ENCODE peak calls at places on chromosomes 13 and 19, in nine cellular contexts. B is left ventricle myocardium inferior; X is uterus; D is AG04450; L is colonic mucosa; V is fibroblast of lung; S is CD8-positive, alpha-beta memory T cell; M is upper lobe of right lung; C is K562. K is an unnamed sample.

GRCh38 chr13:27679896-27680295 is 58.2 kb downstream of the POLR1D start:
- DNase-seq in M (no peak), L (no peak), X (no peak), S (no peak), V (no peak), D (no peak), B (no peak), C (no peak), K (no peak)

GRCh38 chr19:34838753-34839431 is 65.9 kb upstream of the ZNF599 start:
- DNase-seq in S (no peak), D (no peak), X (no peak), L (peak; percentile 45), V (peak; percentile 1), B (no peak), C (no peak), M (no peak), K (no peak)

GRCh38 chr19:19209372-19209771 is 2.4 kb upstream of the NCAN start:
- DNase-seq in D (no peak), C (no peak), V (no peak), S (no peak), L (no peak), M (no peak), B (no peak), X (no peak), K (no peak)

GRCh38 chr13:21625366-21625765 is 21.4 kb upstream of the MICU2 start:
- DNase-seq in D (no peak), V (peak; percentile 51), L (peak; percentile 29), X (no peak), M (no peak), C (no peak), S (no peak), B (no peak), K (no peak)

GRCh38 chr19:52648336-52648990 is 10.3 kb upstream of the ZNF83 start:
- DNase-seq in L (no peak), C (no peak), B (no peak), X (no peak), S (no peak), D (no peak), V (peak; percentile 30), M (no peak), K (no peak)

GRCh38 chr13:50104493-50104892 is 89.2 kb downstream of the KCNRG start:
- DNase-seq in V (no peak), L (no peak), C (no peak), X (no peak), M (no peak), D (no peak), S (no peak), B (no peak), K (no peak)

GRCh38 chr13:20193142-20193923 is 595 bp upstream of the GJB2 start:
- DNase-seq in V (no peak), M (no peak), L (no peak), S (no peak), B (no peak), D (no peak), X (no peak), C (no peak), K (no peak)

GRCh38 chr13:91493442-91493841 is 95.0 kb downstream of the GPC5 start:
- DNase-seq in C (no peak), D (no peak), L (no peak), V (no peak), B (no peak), M (no peak), S (no peak), X (no peak), K (no peak)

GRCh38 chr13:21894703-21895699 is 224.1 kb downstream of the FGF9 start:
- DNase-seq in M (no peak), V (no peak), L (no peak), C (no peak), S (no peak), X (no peak), D (no peak), B (no peak), K (no peak)

GRCh38 chr19:3467437-3468198 is 12.7 kb downstream of the SMIM24 start:
- DNase-seq in L (no peak), X (no peak), B (no peak), C (peak; percentile 17), D (no peak), V (no peak), M (no peak), S (no peak), K (no peak)

GRCh38 chr19:3469638-3470499 is 10.5 kb downstream of the SMIM24 start:
- DNase-seq in S (no peak), V (no peak), D (no peak), C (peak; percentile 6), B (no peak), L (no peak), M (peak; percentile 62), X (no peak), K (no peak)

GRCh38 chr19:3466630-3467029 is 13.7 kb downstream of the SMIM24 start:
- DNase-seq in D (no peak), S (no peak), V (peak; percentile 18), L (no peak), B (no peak), C (peak; percentile 13), M (no peak), X (no peak), K (no peak)

GRCh38 chr19:3470500-3471128 is 9.7 kb downstream of the SMIM24 start:
- DNase-seq in B (no peak), M (no peak), D (no peak), S (no peak), V (no peak), X (no peak), C (no peak), L (no peak), K (no peak)

GRCh38 chr19:3468211-3468610 is 12.1 kb downstream of the SMIM24 start:
- DNase-seq in C (no peak), D (no peak), M (no peak), L (no peak), X (no peak), B (no peak), V (no peak), S (no peak), K (no peak)
- H3K27ac ChIP-seq in C (no peak overlapping the region), D (no peak overlapping the region), M (no peak overlapping the region), L (no peak overlapping the region), X (peak overlapping the region; percentile 39), B (peak overlapping the region; percentile 12), V (no peak overlapping the region), S (no peak overlapping the region), K (no peak overlapping the region)

GRCh38 chr19:2224754-2225349 is 11.3 kb downstream of the PLEKHJ1 start:
- DNase-seq in V (no peak), M (no peak), X (no peak), L (no peak), B (no peak), S (no peak), C (no peak), D (no peak), K (no peak)
- H3K27ac ChIP-seq in V (no peak overlapping the region), M (no peak overlapping the region), X (no peak overlapping the region), L (no peak overlapping the region), B (no peak overlapping the region), S (no peak overlapping the region), C (no peak overlapping the region), D (no peak overlapping the region), K (no peak overlapping the region)

DNA sequence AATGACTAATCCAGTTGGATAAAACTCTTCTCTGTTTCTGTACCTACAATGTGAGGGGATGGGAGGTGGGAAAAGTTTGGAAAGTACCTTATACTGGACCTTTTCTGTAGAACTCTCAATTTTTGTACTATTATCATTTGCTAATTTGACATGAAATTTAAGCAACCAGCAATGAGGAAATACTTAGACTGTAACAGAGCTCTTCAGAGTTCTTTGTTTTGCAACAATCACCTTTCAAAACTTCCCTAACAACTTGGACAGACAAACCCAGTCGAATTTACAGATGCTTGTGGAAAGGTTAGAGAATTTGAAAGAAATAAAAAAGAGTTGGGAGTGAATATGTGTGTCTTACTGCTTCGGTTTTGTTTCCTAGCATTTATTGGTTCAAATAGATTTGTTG is 16.8 kb downstream of the KBTBD7 start:
- DNase-seq in B (no peak), X (no peak), D (no peak), L (no peak), S (no peak), C (no peak), V (no peak), M (no peak), K (no peak)
- H3K27ac ChIP-seq in B (no peak overlapping the region), X (no peak overlapping the region), D (no peak overlapping the region), L (no peak overlapping the region), S (no peak overlapping the region), C (no peak overlapping the region), V (no peak overlapping the region), M (peak overlapping the region; percentile 55), K (no peak overlapping the region)

GRCh38 chr19:38838986-38839761 is 7.6 kb upstream of the ECH1 start:
- DNase-seq in D (no peak), S (no peak), V (no peak), C (no peak), M (no peak), B (no peak), X (no peak), L (no peak), K (no peak)
- H3K27ac ChIP-seq in D (no peak overlapping the region), S (no peak overlapping the region), V (no peak overlapping the region), C (no peak overlapping the region), M (peak overlapping the region; percentile 30), B (no peak overlapping the region), X (no peak overlapping the region), L (no peak overlapping the region), K (no peak overlapping the region)

GRCh38 chr13:106284358-106284757 is 251.1 kb downstream of the EFNB2 start:
- DNase-seq in M (no peak), C (no peak), L (no peak), X (no peak), V (peak; percentile 5), D (no peak), S (no peak), B (no peak), K (no peak)

GRCh38 chr13:106291006-106291405 is 244.5 kb downstream of the EFNB2 start:
- DNase-seq in M (no peak), V (peak; percentile 34), D (no peak), C (no peak), S (no peak), B (no peak), L (no peak), X (no peak), K (no peak)

GRCh38 chr13:106281426-106281825 is 254.0 kb downstream of the EFNB2 start:
- DNase-seq in V (no peak), B (no peak), L (no peak), C (no peak), M (no peak), D (no peak), S (no peak), X (no peak), K (no peak)

GRCh38 chr13:106287351-106287750 is 248.1 kb downstream of the EFNB2 start:
- DNase-seq in D (no peak), S (no peak), V (no peak), M (no peak), X (no peak), L (no peak), B (no peak), C (no peak), K (no peak)

GRCh38 chr13:106286811-106287210 is 248.7 kb downstream of the EFNB2 start:
- DNase-seq in L (no peak), C (no peak), S (no peak), D (no peak), B (no peak), X (no peak), M (no peak), V (peak; percentile 2), K (no peak)
- H3K27ac ChIP-seq in L (no peak overlapping the region), C (no peak overlapping the region), S (no peak overlapping the region), D (no peak overlapping the region), B (no peak overlapping the region), X (no peak overlapping the region), M (no peak overlapping the region), V (no peak overlapping the region), K (no peak overlapping the region)

GRCh38 chr13:24161980-24162517 is 1.5 kb downstream of the SPATA13 start:
- DNase-seq in M (no peak), L (peak; percentile 87), S (no peak), D (no peak), X (no peak), B (no peak), V (no peak), C (no peak), K (no peak)
- H3K27ac ChIP-seq in M (no peak overlapping the region), L (peak overlapping the region; percentile 88), S (no peak overlapping the region), D (no peak overlapping the region), X (peak overlapping the region; percentile 86), B (peak overlapping the region; percentile 84), V (no peak overlapping the region), C (no peak overlapping the region), K (peak overlapping the region; percentile 62)

K was measured in caudate nucleus.